ENCODE peak calls at places on chromosomes 7 and 10, in seven cellular contexts. E is psoas muscle, J is HL-60, H is thoracic aorta, P is Caco-2, M is SK-N-SH, S is IMR-90. N is an unnamed sample.

GRCh38 chr10:88919041-88919440 is 33.5 kb downstream of the ACTA2 start:
- DNase-seq in E (no peak), J (no peak), H (no peak), P (no peak), M (no peak), S (no peak), N (no peak)

GRCh38 chr10:29160110-29160669 is 128.7 kb upstream of the LYZL1 start:
- DNase-seq in E (no peak), J (no peak), H (no peak), P (no peak), M (no peak), S (peak; percentile 89), N (no peak)

GRCh38 chr10:30413996-30414576 is 19.9 kb upstream of the MAP3K8 start:
- DNase-seq in E (no peak), J (peak; percentile 71), H (no peak), P (peak; percentile 77), M (peak; percentile 64), S (peak; percentile 71), N (no peak)

GRCh38 chr7:54802841-54803240 is 43.8 kb upstream of the SEC61G start:
- DNase-seq in E (no peak), J (no peak), H (no peak), P (no peak), M (no peak), S (peak; percentile 63), N (no peak)

GRCh38 chr7:142808802-142809583 is 38.2 kb downstream of the PRSS2 start:
- DNase-seq in E (no peak), J (no peak), H (no peak), P (no peak), M (no peak), S (peak; percentile 7), N (no peak)

GRCh38 chr10:22658745-22659410 is 55.5 kb downstream of the PIP4K2A start:
- DNase-seq in E (no peak), J (no peak), H (no peak), P (peak; percentile 28), M (no peak), S (peak; percentile 48), N (no peak)

GRCh38 chr7:156545989-156546388 is 94.6 kb upstream of the RNF32 start:
- DNase-seq in E (no peak), J (no peak), H (no peak), P (no peak), M (no peak), S (no peak), N (no peak)

GRCh38 chr7:1156782-1157535 is 3.0 kb downstream of the ZFAND2A start:
- DNase-seq in E (no peak), J (peak; percentile 32), H (no peak), P (peak; percentile 63), M (no peak), S (peak; percentile 52), N (no peak)

GRCh38 chr7:70828366-70828765 is 303.6 kb upstream of the GALNT17 start:
- DNase-seq in E (no peak), J (no peak), H (no peak), P (no peak), M (no peak), S (no peak), N (no peak)

GRCh38 chr10:119502214-119502613 is 40.3 kb downstream of the RGS10 start:
- DNase-seq in E (no peak), J (no peak), H (no peak), P (no peak), M (no peak), S (no peak), N (no peak)

GRCh38 chr7:31020652-31021051 is 31.5 kb upstream of the ADCYAP1R1 start:
- DNase-seq in E (no peak), J (peak; percentile 12), H (no peak), P (no peak), M (no peak), S (no peak), N (no peak)

GRCh38 chr10:97058521-97058920 is 127.2 kb downstream of the SLIT1 start:
- DNase-seq in E (no peak), J (no peak), H (no peak), P (no peak), M (no peak), S (no peak), N (no peak)

GRCh38 chr10:71383972-71384687 is 12.6 kb upstream of the CDH23 start:
- DNase-seq in E (peak; percentile 68), J (peak; percentile 72), H (no peak), P (peak; percentile 89), M (peak; percentile 84), S (peak; percentile 21), N (peak; percentile 81)

GRCh38 chr10:73590881-73591577 is at the start of gene USP54:
- DNase-seq in E (no peak), J (peak; percentile 13), H (no peak), P (peak; percentile 61), M (no peak), S (peak; percentile 52), N (no peak)

GRCh38 chr7:135661311-135662122 is 797 bp upstream of the STMP1 start:
- DNase-seq in E (no peak), J (peak; percentile 32), H (no peak), P (peak; percentile 44), M (no peak), S (no peak), N (no peak)

GRCh38 chr7:75679060-75679459 is 59.7 kb downstream of the HIP1 start:
- DNase-seq in E (no peak), J (no peak), H (no peak), P (no peak), M (no peak), S (no peak), N (no peak)

DNA sequence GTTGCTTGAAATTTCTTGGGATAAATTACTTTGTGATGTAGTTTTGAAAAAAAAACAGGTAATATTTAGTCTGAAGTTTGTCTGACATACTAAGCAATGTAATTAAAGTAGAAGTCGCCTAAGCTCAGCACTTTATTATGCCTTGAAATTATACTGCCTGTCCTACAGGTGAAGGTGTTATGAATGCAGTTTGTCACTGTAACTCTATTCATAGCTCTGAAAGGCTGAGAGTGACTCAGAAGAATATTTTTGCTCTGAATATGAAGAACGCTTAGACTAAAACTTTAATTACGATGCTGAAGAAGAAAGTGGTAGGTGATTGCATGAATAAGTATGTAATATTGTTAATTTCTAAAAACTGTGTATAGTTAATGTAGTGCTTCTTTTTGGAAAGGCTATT is 9.2 kb downstream of the CFTR start:
- DNase-seq in E (no peak), J (no peak), H (no peak), P (no peak), M (no peak), S (no peak), N (no peak)
- TF ChIP-seq CTCF in E (no peak), J (no peak), H (no peak), P (no peak), M (no peak), S (no peak), N (no peak)

DNA sequence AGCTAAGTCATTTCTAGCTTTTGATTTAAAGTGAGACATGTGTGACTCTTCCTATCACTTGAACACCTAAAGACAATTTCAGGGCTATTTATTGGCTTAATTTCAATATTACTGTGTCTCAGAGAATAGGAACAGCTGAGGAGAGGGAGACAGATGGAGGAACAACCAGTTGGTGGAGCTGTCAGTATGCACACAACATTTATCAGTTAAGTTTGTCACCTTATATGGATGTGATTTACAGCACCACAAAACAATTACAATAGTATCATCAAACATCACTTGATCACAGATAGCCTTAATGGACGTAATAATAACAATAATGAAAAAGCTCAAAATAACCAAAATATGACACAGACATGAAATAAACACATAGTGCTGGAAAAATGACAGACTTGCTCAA is 129.6 kb downstream of the NPSR1 start:
- DNase-seq in E (no peak), J (no peak), H (no peak), P (no peak), M (no peak), S (no peak), N (no peak)
- TF ChIP-seq CTCF in E (no peak), J (no peak), H (no peak), P (no peak), M (no peak), S (no peak), N (no peak)

GRCh38 chr10:78383378-78383777 is 349.7 kb downstream of the RPS24 start:
- DNase-seq in E (no peak), J (no peak), H (no peak), P (no peak), M (no peak), S (no peak), N (no peak)

GRCh38 chr10:78382776-78383175 is 349.1 kb downstream of the RPS24 start:
- DNase-seq in E (no peak), J (no peak), H (no peak), P (no peak), M (no peak), S (no peak), N (no peak)

GRCh38 chr10:78382047-78382446 is 348.4 kb downstream of the RPS24 start:
- DNase-seq in E (no peak), J (no peak), H (no peak), P (no peak), M (no peak), S (no peak), N (no peak)

GRCh38 chr10:78378192-78378591 is 344.5 kb downstream of the RPS24 start:
- DNase-seq in E (no peak), J (no peak), H (no peak), P (no peak), M (no peak), S (no peak), N (no peak)

GRCh38 chr10:78381072-78381471 is 347.4 kb downstream of the RPS24 start:
- DNase-seq in E (no peak), J (no peak), H (no peak), P (peak; percentile 15), M (peak; percentile 43), S (no peak), N (no peak)
- TF ChIP-seq CTCF in E (peak; percentile 6), J (no peak), H (no peak), P (peak; percentile 17), M (peak; percentile 39), S (peak; percentile 23), N (peak; percentile 63)

GRCh38 chr10:19659920-19660655 is 156.1 kb upstream of the PLXDC2 start:
- DNase-seq in E (no peak), J (no peak), H (no peak), P (no peak), M (no peak), S (peak; percentile 37), N (no peak)

GRCh38 chr10:19668104-19668503 is 148.1 kb upstream of the PLXDC2 start:
- DNase-seq in E (no peak), J (no peak), H (no peak), P (no peak), M (no peak), S (no peak), N (no peak)

GRCh38 chr10:19658622-19659233 is 157.5 kb upstream of the PLXDC2 start:
- DNase-seq in E (no peak), J (no peak), H (no peak), P (no peak), M (no peak), S (no peak), N (no peak)

GRCh38 chr10:19658131-19658530 is 158.1 kb upstream of the PLXDC2 start:
- DNase-seq in E (no peak), J (no peak), H (no peak), P (no peak), M (no peak), S (peak; percentile 68), N (no peak)

GRCh38 chr10:19663344-19663743 is 152.9 kb upstream of the PLXDC2 start:
- DNase-seq in E (no peak), J (no peak), H (no peak), P (no peak), M (no peak), S (no peak), N (no peak)
- TF ChIP-seq CTCF in E (no peak), J (no peak), H (no peak), P (no peak), M (no peak), S (no peak), N (no peak)

N was measured in progenitor cell of endocrine pancreas.